ENCODE peak calls at places on chromosome 19, in five cellular contexts. D is H1, H is GM12878, U is K562, R is HepG2. V is an unnamed sample.
A peak's percentile ranks its signal among the peaks of the same experiment; 100 is the strongest.

GRCh38 chr19:34313188-34313587 is 51.8 kb upstream of the GPI start:
- DNase-seq in D (no peak), H (no peak), U (no peak), R (no peak), V (no peak)

GRCh38 chr19:11763611-11764010 is 3.2 kb upstream of the ZNF441 start:
- DNase-seq in D (no peak), H (no peak), U (no peak), R (no peak), V (no peak)

GRCh38 chr19:2214253-2214652 is 21.9 kb downstream of the PLEKHJ1 start:
- DNase-seq in D (no peak), H (no peak), U (no peak), R (no peak), V (no peak)

GRCh38 chr19:8484331-8484894 is 18.0 kb downstream of the PRAM1 start:
- DNase-seq in D (no peak), H (no peak), U (no peak), R (no peak), V (no peak)

GRCh38 chr19:50921391-50922315 is 10.5 kb upstream of the KLK4 start:
- DNase-seq in D (no peak), H (no peak), U (no peak), R (no peak), V (no peak)

GRCh38 chr19:40990972-40991381 is at the start of gene CYP2B6:
- DNase-seq in D (no peak), H (no peak), U (no peak), R (no peak), V (no peak)

GRCh38 chr19:15282311-15282705 is 50.0 kb downstream of the BRD4 start:
- DNase-seq in D (no peak), H (no peak), U (no peak), R (no peak), V (no peak)

GRCh38 chr19:10431943-10432735 is 11.8 kb downstream of the PDE4A start:
- DNase-seq in D (no peak), H (no peak), U (peak; percentile 87), R (no peak), V (peak; percentile 68)

GRCh38 chr19:690203-690602 is 5.0 kb downstream of the PRSS57 start:
- DNase-seq in D (no peak), H (no peak), U (no peak), R (no peak), V (no peak)

GRCh38 chr19:39788244-39788643 is 9.6 kb downstream of the LEUTX start:
- DNase-seq in D (no peak), H (no peak), U (no peak), R (no peak), V (no peak)

GRCh38 chr19:5435642-5436017 is 19.6 kb upstream of the ZNRF4 start:
- DNase-seq in D (no peak), H (no peak), U (no peak), R (no peak), V (no peak)

GRCh38 chr19:5132698-5133651 is 164.1 kb downstream of the KDM4B start:
- DNase-seq in D (no peak), H (no peak), U (no peak), R (no peak), V (no peak)

GRCh38 chr19:35144600-35145436 is 1.8 kb downstream of the FXYD7 start:
- DNase-seq in D (no peak), H (no peak), U (peak; percentile 89), R (no peak), V (no peak)

GRCh38 chr19:40191836-40192646 is 815 bp downstream of the MAP3K10 start:
- DNase-seq in D (no peak), H (no peak), U (peak; percentile 87), R (no peak), V (peak; percentile 88)

GRCh38 chr19:55432355-55432959 is 10.6 kb downstream of the SHISA7 start:
- DNase-seq in D (no peak), H (no peak), U (no peak), R (no peak), V (no peak)

GRCh38 chr19:14561832-14562351 is 10.0 kb downstream of the NDUFB7 start:
- DNase-seq in D (no peak), H (no peak), U (no peak), R (no peak), V (peak; percentile 14)

GRCh38 chr19:10961073-10961762 is 388 bp downstream of the SMARCA4 start:
- DNase-seq in D (no peak), H (no peak), U (peak; percentile 87), R (no peak), V (peak; percentile 90)

GRCh38 chr19:7844951-7845350 is 14.9 kb downstream of the EVI5L start:
- DNase-seq in D (no peak), H (no peak), U (no peak), R (no peak), V (no peak)

GRCh38 chr19:19083413-19084178 is 19.8 kb downstream of the SLC25A42 start:
- DNase-seq in D (no peak), H (no peak), U (no peak), R (no peak), V (no peak)

GRCh38 chr19:15991602-15992001 is 42.8 kb downstream of the OR10H4 start:
- DNase-seq in D (no peak), H (no peak), U (no peak), R (no peak), V (no peak)

GRCh38 chr19:1754651-1755466 is 1.6 kb downstream of the ONECUT3 start:
- DNase-seq in D (no peak), H (no peak), U (no peak), R (no peak), V (no peak)

GRCh38 chr19:3420244-3420755 is 53.9 kb downstream of the NFIC start:
- DNase-seq in D (no peak), H (no peak), U (no peak), R (no peak), V (no peak)

GRCh38 chr19:6788896-6789295 is 16.4 kb downstream of the VAV1 start:
- DNase-seq in D (no peak), H (no peak), U (no peak), R (no peak), V (no peak)

GRCh38 chr19:6791237-6791636 is 18.7 kb downstream of the VAV1 start:
- DNase-seq in D (no peak), H (no peak), U (no peak), R (no peak), V (no peak)

GRCh38 chr19:6793411-6793810 is 20.9 kb downstream of the VAV1 start:
- DNase-seq in D (no peak), H (no peak), U (no peak), R (no peak), V (no peak)

GRCh38 chr19:6787393-6787792 is 14.9 kb downstream of the VAV1 start:
- DNase-seq in D (no peak), H (no peak), U (no peak), R (no peak), V (no peak)

DNA sequence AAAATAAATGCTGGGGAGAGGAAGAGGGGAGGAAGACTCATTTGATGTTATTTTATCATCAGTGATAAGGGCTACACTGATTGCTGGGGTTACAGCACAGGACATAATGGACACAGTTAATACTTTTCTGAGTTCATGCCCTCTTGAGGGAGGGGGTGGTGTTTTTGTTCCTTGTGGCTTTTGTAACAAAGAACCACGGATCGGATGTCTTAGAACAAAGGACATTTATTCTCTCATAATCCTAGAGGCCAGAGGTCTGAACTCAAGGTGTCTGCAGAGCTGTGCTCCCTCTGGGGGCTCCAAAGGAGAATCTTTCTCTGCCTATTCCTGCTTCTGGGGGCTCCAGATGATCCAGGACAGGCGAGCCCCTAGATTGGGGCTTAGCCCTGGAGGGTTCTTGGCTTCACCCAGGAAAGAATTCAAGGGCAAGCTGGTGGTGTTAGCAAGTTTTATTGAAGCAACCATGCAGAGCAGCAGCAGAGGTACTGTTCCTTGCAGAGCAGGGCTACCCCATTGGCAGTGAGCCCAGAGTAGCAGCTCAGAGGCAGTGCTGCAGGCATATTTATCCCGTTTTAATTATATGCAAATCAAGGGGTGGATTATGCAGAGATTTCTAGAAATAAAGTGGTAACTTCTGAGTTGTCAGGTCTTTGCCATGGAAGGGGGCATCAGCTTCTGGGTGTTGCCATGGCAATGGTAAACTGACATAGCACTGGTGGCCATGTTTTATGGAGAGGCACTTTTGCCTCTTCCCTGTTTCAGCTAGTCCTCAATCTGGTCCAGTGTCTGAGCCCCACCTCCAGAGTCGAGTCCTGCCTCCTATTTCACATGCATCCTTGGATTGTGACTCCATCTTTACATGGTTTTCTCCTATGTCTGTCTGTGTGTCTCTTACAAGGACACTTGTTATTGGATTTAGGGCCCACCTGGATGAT is 18.0 kb downstream of the VAV1 start:
- DNase-seq in D (no peak), H (no peak), U (no peak), R (no peak), V (no peak)
- H3K4me2 ChIP-seq in D (no peak overlapping the region), H (no peak overlapping the region), U (no peak overlapping the region), R (no peak overlapping the region), V (no peak overlapping the region)

DNA sequence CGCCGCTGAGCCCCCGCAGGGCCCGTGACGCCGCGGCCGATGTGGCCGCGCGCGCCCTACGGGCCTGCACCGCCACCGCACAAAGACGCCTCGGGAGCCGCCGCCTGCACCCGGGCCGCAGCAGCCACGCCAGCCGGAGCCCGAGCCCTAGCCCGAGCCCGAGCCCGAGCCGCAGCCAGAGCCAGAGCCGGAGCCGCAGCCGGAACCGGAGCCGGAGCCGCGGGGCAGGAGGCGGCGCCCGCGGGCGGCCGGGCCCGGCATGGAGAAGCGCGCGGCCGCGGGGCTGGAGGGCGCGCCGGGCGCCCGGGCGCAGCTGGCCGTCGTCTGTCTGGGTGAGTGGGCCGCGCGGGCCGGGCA is 375 bp downstream of the LRP3 start:
- DNase-seq in D (no peak), H (no peak), U (no peak), R (no peak), V (no peak)
- TF ChIP-seq TAF1 in D (no peak), H (no peak), U (no peak), R (no peak), V (no peak)

GRCh38 chr19:48757089-48757675 is 1.9 kb downstream of the FGF21 start:
- DNase-seq in D (no peak), H (no peak), U (no peak), R (no peak), V (no peak)

GRCh38 chr19:48754950-48755645 is at the start of gene FGF21:
- DNase-seq in D (no peak), H (no peak), U (no peak), R (no peak), V (no peak)

GRCh38 chr19:48756686-48757085 is 1.4 kb downstream of the FGF21 start:
- DNase-seq in D (no peak), H (no peak), U (no peak), R (no peak), V (no peak)

GRCh38 chr19:48757741-48758144 is 2.4 kb downstream of the FGF21 start:
- DNase-seq in D (no peak), H (no peak), U (no peak), R (peak; percentile 38), V (no peak)

GRCh38 chr19:48755787-48756674 is 707 bp downstream of the FGF21 start:
- DNase-seq in D (no peak), H (no peak), U (no peak), R (no peak), V (no peak)
- H3K4me2 ChIP-seq in D (no peak overlapping the region), H (no peak overlapping the region), U (no peak overlapping the region), R (no peak overlapping the region), V (no peak overlapping the region)

GRCh38 chr19:41997851-41998229 is 3.8 kb upstream of the ATP1A3 start:
- DNase-seq in D (no peak), H (no peak), U (no peak), R (no peak), V (peak; percentile 87)

GRCh38 chr19:41999071-41999877 is 5.2 kb upstream of the ATP1A3 start:
- DNase-seq in D (no peak), H (no peak), U (no peak), R (no peak), V (peak; percentile 10)

GRCh38 chr19:41998246-41999020 is 4.4 kb upstream of the ATP1A3 start:
- DNase-seq in D (no peak), H (no peak), U (peak; percentile 77), R (peak; percentile 17), V (peak; percentile 89)

GRCh38 chr19:41995959-41996797 is 2.1 kb upstream of the ATP1A3 start:
- DNase-seq in D (no peak), H (no peak), U (peak; percentile 71), R (no peak), V (peak; percentile 90)

GRCh38 chr19:41997121-41997850 is 3.3 kb upstream of the ATP1A3 start:
- DNase-seq in D (no peak), H (no peak), U (peak; percentile 80), R (no peak), V (peak; percentile 62)
- TF ChIP-seq TAF1 in D (no peak), H (no peak), U (no peak), R (no peak), V (no peak)

V was measured in SK-N-SH.